ENCODE peak calls at places on chromosomes 12 and 14, in four cellular contexts. T, H, J and X are unnamed samples.
A peak's percentile ranks its signal among the peaks of the same experiment; 100 is the strongest.

GRCh38 chr14:58078068-58078467 is 73.9 kb downstream of the ARMH4 start:
- DNase-seq in J (no peak), H (no peak), T (no peak), X (no peak)

GRCh38 chr14:19851365-19851764 is 23.6 kb upstream of the OR4K2 start:
- DNase-seq in T (no peak), H (no peak), J (no peak), X (no peak)

GRCh38 chr14:85921241-85921640 is 391.3 kb downstream of the FLRT2 start:
- DNase-seq in T (no peak), H (no peak), J (no peak), X (no peak)

GRCh38 chr14:74754157-74754556 is 9.0 kb upstream of the YLPM1 start:
- DNase-seq in T (no peak), J (no peak), H (no peak), X (no peak)

GRCh38 chr12:19712041-19712440 is 272.7 kb downstream of the AEBP2 start:
- DNase-seq in J (peak; percentile 50), T (peak; percentile 92), H (no peak), X (no peak)

GRCh38 chr14:94952097-94952496 is 182.2 kb upstream of the GSC start:
- DNase-seq in H (no peak), J (no peak), T (no peak), X (no peak)

GRCh38 chr12:6950944-6951540 is at the start of gene PTPN6:
- DNase-seq in T (no peak), J (no peak), H (peak; percentile 90), X (peak; percentile 88)

GRCh38 chr14:30874120-30874998 is at the start of gene COCH:
- DNase-seq in T (no peak), J (no peak), H (peak; percentile 50), X (peak; percentile 65)

GRCh38 chr12:86724716-86725115 is 468.5 kb upstream of the MGAT4C start:
- DNase-seq in J (no peak), T (no peak), H (no peak), X (no peak)

GRCh38 chr14:61346221-61346620 is 24.8 kb downstream of the PRKCH start:
- DNase-seq in H (no peak), T (no peak), J (no peak), X (no peak)

GRCh38 chr12:84599539-84599938 is 313.1 kb downstream of the SLC6A15 start:
- DNase-seq in H (no peak), T (no peak), J (no peak), X (no peak)

GRCh38 chr12:24852420-24852819 is 96.5 kb downstream of the BCAT1 start:
- DNase-seq in H (no peak), J (no peak), T (peak; percentile 29), X (no peak)

GRCh38 chr14:102694530-102695171 is 82.6 kb upstream of the TRAF3 start:
- DNase-seq in J (peak; percentile 56), H (peak; percentile 64), T (peak; percentile 73), X (peak; percentile 1)

GRCh38 chr14:52299692-52300278 is 14.3 kb upstream of the PTGER2 start:
- DNase-seq in J (peak; percentile 29), H (peak; percentile 38), T (peak; percentile 48), X (peak; percentile 19)

GRCh38 chr12:119659289-119659897 is 8.5 kb upstream of the PRKAB1 start:
- DNase-seq in H (peak; percentile 34), T (peak; percentile 47), J (no peak), X (peak; percentile 5)

GRCh38 chr12:63787306-63787705 is 7.6 kb downstream of the RXYLT1 start:
- DNase-seq in J (no peak), H (no peak), T (no peak), X (no peak)

GRCh38 chr12:52523825-52524224 is 3.6 kb upstream of the KRT5 start:
- DNase-seq in J (no peak), T (no peak), H (no peak), X (no peak)

GRCh38 chr12:105409881-105410471 is 79.5 kb downstream of the C12orf75 start:
- DNase-seq in J (peak; percentile 53), T (peak; percentile 75), H (no peak), X (no peak)

GRCh38 chr12:5783274-5783920 is 161.7 kb downstream of the ANO2 start:
- DNase-seq in H (no peak), J (no peak), T (no peak), X (no peak)

GRCh38 chr12:117096643-117097042 is 2.6 kb downstream of the TESC start:
- DNase-seq in H (no peak), T (no peak), J (no peak), X (no peak)

GRCh38 chr12:95258146-95258545 is 40.5 kb downstream of the VEZT start:
- DNase-seq in T (no peak), H (no peak), J (no peak), X (no peak)

GRCh38 chr14:96146131-96146771 is 58.4 kb upstream of the BDKRB2 start:
- DNase-seq in J (peak; percentile 95), T (peak; percentile 50), H (no peak), X (no peak)

GRCh38 chr12:96141216-96141944 is 52.8 kb upstream of the ELK3 start:
- DNase-seq in T (peak; percentile 92), H (no peak), J (no peak), X (no peak)

GRCh38 chr14:95431199-95432145 is 85.0 kb downstream of the SYNE3 start:
- DNase-seq in T (peak; percentile 35), J (no peak), H (no peak), X (no peak)

GRCh38 chr12:32170437-32170998 is 63.9 kb downstream of the BICD1 start:
- DNase-seq in J (no peak), T (no peak), H (no peak), X (no peak)

GRCh38 chr12:111166779-111167540 is 201.9 kb downstream of the PHETA1 start:
- DNase-seq in H (no peak), J (no peak), T (no peak), X (no peak)

GRCh38 chr12:38465020-38465419 is 148.4 kb downstream of the ALG10B start:
- DNase-seq in J (no peak), T (no peak), H (no peak), X (no peak)

GRCh38 chr12:1692221-1692620 is 1.4 kb downstream of the ADIPOR2 start:
- DNase-seq in T (no peak), J (no peak), H (no peak), X (peak; percentile 25)

GRCh38 chr12:118436986-118437385 is 60.6 kb downstream of the SUDS3 start:
- DNase-seq in H (no peak), T (peak; percentile 28), J (no peak), X (no peak)

GRCh38 chr14:74618078-74618952 is 6.3 kb upstream of the LTBP2 start:
- DNase-seq in T (peak; percentile 92), H (peak; percentile 62), J (no peak), X (peak; percentile 21)

GRCh38 chr14:75461303-75461702 is 33.5 kb downstream of the JDP2 start:
- DNase-seq in T (no peak), J (no peak), H (no peak), X (no peak)

GRCh38 chr14:70814466-70814865 is 5.2 kb upstream of the MAP3K9 start:
- DNase-seq in T (no peak), J (no peak), H (no peak), X (no peak)